ENCODE peak calls at places on chromosome 7, in ten cellular contexts. Q is T-cell; U is CD8-positive, alpha-beta memory T cell; G is central memory CD4-positive, alpha-beta T cell; K is glutamatergic neuron; V is nephron progenitor cell; D is effector CD4-positive, alpha-beta T cell; M is effector CD8-positive, alpha-beta T cell; T is OCI-LY7; F is cardiac fibroblast. O is an unnamed sample.

GRCh38 chr7:43113622-43114450 is 1.4 kb downstream of the HECW1 start:
- DNase-seq in Q (no peak), U (no peak), G (no peak), K (peak; percentile 38), V (no peak), D (no peak), M (no peak), T (no peak), F (no peak), O (no peak)

GRCh38 chr7:816751-817671 is 15.3 kb upstream of the SUN1 start:
- DNase-seq in Q (no peak), U (peak; percentile 33), G (peak; percentile 26), K (no peak), V (peak; percentile 59), D (peak; percentile 24), M (peak; percentile 37), T (peak; percentile 46), F (no peak), O (peak; percentile 26)

GRCh38 chr7:2830609-2831376 is 13.3 kb downstream of the GNA12 start:
- DNase-seq in Q (no peak), U (no peak), G (no peak), K (no peak), V (no peak), D (no peak), M (no peak), T (no peak), F (peak; percentile 41), O (no peak)

GRCh38 chr7:2269468-2270460 is 27.7 kb downstream of the NUDT1 start:
- DNase-seq in Q (no peak), U (no peak), G (no peak), K (no peak), V (no peak), D (no peak), M (no peak), T (no peak), F (peak; percentile 40), O (no peak)

GRCh38 chr7:30176463-30177090 is 41.8 kb downstream of the MTURN start:
- DNase-seq in Q (no peak), U (no peak), G (no peak), K (no peak), V (peak; percentile 15), D (no peak), M (no peak), T (peak; percentile 48), F (no peak), O (no peak)

GRCh38 chr7:2596636-2597635 is 34.9 kb upstream of the TTYH3 start:
- DNase-seq in Q (no peak), U (no peak), G (no peak), K (no peak), V (no peak), D (no peak), M (no peak), T (no peak), F (no peak), O (no peak)

GRCh38 chr7:158074896-158075632 is 512.6 kb downstream of the PTPRN2 start:
- DNase-seq in Q (no peak), U (no peak), G (no peak), K (no peak), V (no peak), D (no peak), M (no peak), T (no peak), F (no peak), O (no peak)

GRCh38 chr7:32025381-32026075 is 44.7 kb downstream of the PDE1C start:
- DNase-seq in Q (no peak), U (no peak), G (no peak), K (no peak), V (no peak), D (no peak), M (no peak), T (no peak), F (no peak), O (no peak)

GRCh38 chr7:16728811-16729210 is 24.7 kb upstream of the TSPAN13 start:
- DNase-seq in Q (no peak), U (no peak), G (no peak), K (no peak), V (no peak), D (no peak), M (no peak), T (no peak), F (no peak), O (no peak)

GRCh38 chr7:33762153-33762902 is 143.0 kb upstream of the BMPER start:
- DNase-seq in Q (no peak), U (no peak), G (no peak), K (no peak), V (no peak), D (no peak), M (no peak), T (no peak), F (no peak), O (no peak)

GRCh38 chr7:44990520-44991023 is 9.4 kb upstream of the CCM2 start:
- DNase-seq in Q (no peak), U (no peak), G (no peak), K (no peak), V (no peak), D (no peak), M (no peak), T (no peak), F (peak; percentile 87), O (no peak)

GRCh38 chr7:92836489-92837213 is at the start of gene CDK6:
- DNase-seq in Q (peak; percentile 52), U (peak; percentile 59), G (peak; percentile 62), K (peak; percentile 71), V (peak; percentile 77), D (peak; percentile 48), M (peak; percentile 19), T (peak; percentile 58), F (peak; percentile 53), O (peak; percentile 41)

GRCh38 chr7:39951156-39951942 is 1.3 kb downstream of the CDK13 start:
- DNase-seq in Q (peak; percentile 61), U (peak; percentile 74), G (peak; percentile 69), K (peak; percentile 78), V (peak; percentile 74), D (peak; percentile 61), M (peak; percentile 47), T (peak; percentile 91), F (peak; percentile 52), O (peak; percentile 51)

GRCh38 chr7:25482631-25483030 is 254.3 kb upstream of the NPVF start:
- DNase-seq in Q (no peak), U (no peak), G (no peak), K (no peak), V (no peak), D (no peak), M (no peak), T (no peak), F (no peak), O (no peak)

GRCh38 chr7:35722054-35722849 is 27.3 kb upstream of the HERPUD2 start:
- DNase-seq in Q (no peak), U (no peak), G (no peak), K (no peak), V (no peak), D (no peak), M (no peak), T (peak; percentile 49), F (no peak), O (no peak)

GRCh38 chr7:1769286-1770200 is 99.5 kb downstream of the ELFN1 start:
- DNase-seq in Q (no peak), U (no peak), G (no peak), K (no peak), V (no peak), D (no peak), M (no peak), T (no peak), F (no peak), O (no peak)

GRCh38 chr7:7498881-7499280 is 36.8 kb downstream of the COL28A1 start:
- DNase-seq in Q (no peak), U (no peak), G (no peak), K (no peak), V (no peak), D (no peak), M (no peak), T (no peak), F (no peak), O (no peak)

GRCh38 chr7:141501451-141501850 is 49.8 kb upstream of the AGK start:
- DNase-seq in Q (no peak), U (no peak), G (no peak), K (no peak), V (no peak), D (no peak), M (no peak), T (no peak), F (no peak), O (no peak)

GRCh38 chr7:100683659-100684533 is 10.2 kb downstream of the GIGYF1 start:
- DNase-seq in Q (no peak), U (no peak), G (no peak), K (no peak), V (no peak), D (no peak), M (no peak), T (no peak), F (no peak), O (no peak)

GRCh38 chr7:43278088-43278644 is 165.7 kb downstream of the HECW1 start:
- DNase-seq in Q (no peak), U (no peak), G (no peak), K (no peak), V (no peak), D (no peak), M (no peak), T (no peak), F (no peak), O (no peak)

GRCh38 chr7:67625257-67625713 is 628.7 kb downstream of the TYW1 start:
- DNase-seq in Q (no peak), U (no peak), G (no peak), K (peak; percentile 93), V (peak; percentile 92), D (no peak), M (no peak), T (peak; percentile 49), F (peak; percentile 44), O (no peak)

GRCh38 chr7:20786779-20787651 is at the start of gene SP8:
- DNase-seq in Q (no peak), U (no peak), G (no peak), K (peak; percentile 75), V (peak; percentile 83), D (no peak), M (no peak), T (no peak), F (no peak), O (no peak)

GRCh38 chr7:157565201-157565626 is 228.4 kb downstream of the DNAJB6 start:
- DNase-seq in Q (no peak), U (no peak), G (no peak), K (no peak), V (no peak), D (no peak), M (no peak), T (no peak), F (no peak), O (no peak)

GRCh38 chr7:81014266-81014665 is 95.4 kb upstream of the SEMA3C start:
- DNase-seq in Q (no peak), U (no peak), G (no peak), K (no peak), V (no peak), D (no peak), M (no peak), T (no peak), F (peak; percentile 68), O (no peak)

GRCh38 chr7:78226059-78226658 is 427.6 kb downstream of the PHTF2 start:
- DNase-seq in Q (no peak), U (no peak), G (no peak), K (peak; percentile 77), V (peak; percentile 70), D (no peak), M (no peak), T (peak; percentile 26), F (peak; percentile 60), O (no peak)

GRCh38 chr7:140041626-140042385 is 20.9 kb downstream of the PARP12 start:
- DNase-seq in Q (no peak), U (no peak), G (no peak), K (no peak), V (no peak), D (no peak), M (no peak), T (no peak), F (peak; percentile 78), O (no peak)